ENCODE peak calls at places on chromosomes 5 and 9, in ten cellular contexts. M, A, G, P, D, S, L, B, U and R are unnamed samples.

GRCh38 chr5:73490088-73490487 is 8.2 kb upstream of the BTF3 start:
- DNase-seq in M (no peak), A (no peak), G (no peak), P (no peak), D (no peak), S (no peak), L (no peak), B (no peak), U (no peak), R (no peak)

GRCh38 chr9:14097215-14097614 is 216.7 kb downstream of the NFIB start:
- DNase-seq in M (no peak), A (peak), G (no peak), P (no peak), D (no peak), S (no peak), L (no peak), B (no peak), U (no peak), R (no peak)

GRCh38 chr5:82339744-82340143 is 61.6 kb upstream of the RPS23 start:
- DNase-seq in M (no peak), A (no peak), G (no peak), P (no peak), D (no peak), S (no peak), L (no peak), B (no peak), U (no peak), R (no peak)

GRCh38 chr5:39076101-39076756 is 2.0 kb upstream of the RICTOR start:
- DNase-seq in M (no peak), A (no peak), G (no peak), P (no peak), D (no peak), S (no peak), L (no peak), B (no peak), U (no peak), R (no peak)

GRCh38 chr9:6354072-6354686 is 26.0 kb downstream of the TPD52L3 start:
- DNase-seq in M (peak), A (peak), G (peak), P (peak), D (no peak), S (no peak), L (peak), B (no peak), U (no peak), R (peak)

GRCh38 chr9:32742296-32742695 is 41.0 kb upstream of the TMEM215 start:
- DNase-seq in M (no peak), A (peak), G (no peak), P (no peak), D (no peak), S (no peak), L (peak), B (no peak), U (no peak), R (peak)

GRCh38 chr9:96417610-96418073 is 528 bp downstream of the ZNF367 start:
- DNase-seq in M (peak), A (no peak), G (no peak), P (no peak), D (peak), S (no peak), L (no peak), B (peak), U (no peak), R (no peak)

GRCh38 chr5:60271517-60271916 is 378.0 kb upstream of the PDE4D start:
- DNase-seq in M (no peak), A (no peak), G (no peak), P (no peak), D (no peak), S (no peak), L (no peak), B (no peak), U (no peak), R (no peak)

GRCh38 chr5:41418220-41419031 is 92.0 kb downstream of the PLCXD3 start:
- DNase-seq in M (no peak), A (peak), G (peak), P (no peak), D (no peak), S (no peak), L (peak), B (peak), U (no peak), R (peak)

GRCh38 chr9:137482094-137482781 is 23.1 kb upstream of the NSMF start:
- DNase-seq in M (no peak), A (peak), G (no peak), P (no peak), D (peak), S (no peak), L (peak), B (peak), U (peak), R (peak)

GRCh38 chr5:148372883-148373282 is 10.9 kb upstream of the FBXO38 start:
- DNase-seq in M (no peak), A (no peak), G (no peak), P (no peak), D (no peak), S (no peak), L (peak), B (no peak), U (no peak), R (no peak)

GRCh38 chr5:41793156-41793770 is 77.0 kb downstream of the OXCT1 start:
- DNase-seq in M (no peak), A (peak), G (no peak), P (no peak), D (no peak), S (no peak), L (peak), B (no peak), U (no peak), R (no peak)

GRCh38 chr5:77311217-77311571 is 100.7 kb downstream of the PDE8B start:
- DNase-seq in M (no peak), A (peak), G (no peak), P (no peak), D (no peak), S (no peak), L (no peak), B (no peak), U (no peak), R (no peak)

GRCh38 chr9:78562021-78562420 is 265.1 kb downstream of the PSAT1 start:
- DNase-seq in M (no peak), A (peak), G (no peak), P (no peak), D (no peak), S (no peak), L (no peak), B (no peak), U (no peak), R (no peak)

GRCh38 chr9:137646341-137646740 is 27.5 kb downstream of the EHMT1 start:
- DNase-seq in M (no peak), A (no peak), G (no peak), P (no peak), D (no peak), S (no peak), L (no peak), B (no peak), U (no peak), R (no peak)

GRCh38 chr9:135641745-135642144 is 2.4 kb upstream of the GLT6D1 start:
- DNase-seq in M (no peak), A (peak), G (no peak), P (no peak), D (no peak), S (no peak), L (no peak), B (no peak), U (no peak), R (no peak)

GRCh38 chr5:175015028-175015427 is 290.6 kb downstream of the MSX2 start:
- DNase-seq in M (no peak), A (no peak), G (no peak), P (no peak), D (no peak), S (no peak), L (no peak), B (no peak), U (no peak), R (no peak)

GRCh38 chr5:174583071-174583470 is 141.3 kb upstream of the MSX2 start:
- DNase-seq in M (no peak), A (no peak), G (no peak), P (no peak), D (no peak), S (no peak), L (no peak), B (no peak), U (no peak), R (no peak)

GRCh38 chr5:115641948-115642347 is 16.1 kb upstream of the TMED7 start:
- DNase-seq in M (no peak), A (peak), G (no peak), P (no peak), D (no peak), S (no peak), L (no peak), B (no peak), U (no peak), R (no peak)

GRCh38 chr5:56481147-56481997 is 248.2 kb upstream of the ANKRD55 start:
- DNase-seq in M (peak), A (peak), G (peak), P (peak), D (peak), S (peak), L (peak), B (peak), U (peak), R (peak)

GRCh38 chr9:96420468-96421219 is 2.5 kb upstream of the ZNF367 start:
- DNase-seq in M (peak), A (peak), G (peak), P (no peak), D (no peak), S (no peak), L (peak), B (no peak), U (no peak), R (peak)

GRCh38 chr5:30040483-30041116 is 1152.9 kb upstream of the CDH6 start:
- DNase-seq in M (no peak), A (peak), G (peak), P (no peak), D (no peak), S (no peak), L (peak), B (no peak), U (no peak), R (peak)

GRCh38 chr9:94269264-94269663 is 10.2 kb downstream of the ZNF169 start:
- DNase-seq in M (no peak), A (no peak), G (no peak), P (no peak), D (peak), S (no peak), L (no peak), B (no peak), U (no peak), R (no peak)

GRCh38 chr5:113510836-113511451 is 2.5 kb upstream of the YTHDC2 start:
- DNase-seq in M (no peak), A (peak), G (no peak), P (no peak), D (no peak), S (no peak), L (peak), B (no peak), U (no peak), R (peak)
- TF ChIP-seq CTCF in M (peak), A (peak), G (peak), P (peak), D (peak), S (peak), L (peak), B (peak), U (peak), R (peak)

DNA sequence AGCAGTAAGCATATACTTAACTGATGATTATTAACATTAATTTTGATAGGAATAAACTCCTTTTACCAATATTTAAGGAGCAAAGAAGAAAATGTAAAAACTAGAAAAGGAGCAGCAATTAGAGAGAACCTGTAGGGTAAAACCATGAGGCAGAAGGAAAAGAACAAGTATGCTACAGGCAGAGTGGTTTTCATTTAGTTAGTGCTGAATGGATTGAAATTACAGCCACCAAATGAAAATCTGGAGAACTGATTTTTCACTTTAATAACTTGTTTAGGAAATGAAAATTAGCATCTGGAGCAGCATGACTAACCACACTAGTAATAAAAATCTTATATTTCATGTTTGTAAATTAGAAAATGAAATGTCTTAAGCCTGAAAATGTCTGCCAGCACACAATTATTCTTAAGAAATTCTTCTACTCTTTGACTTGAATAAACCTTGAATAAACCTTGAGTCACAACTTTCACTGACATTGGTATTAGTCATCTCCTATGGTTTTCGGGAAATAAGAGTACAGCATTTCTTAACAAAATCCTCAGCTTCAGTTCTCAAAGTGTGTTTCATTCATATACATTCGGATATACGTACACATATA is 1504.9 kb upstream of the C9orf72 start:
- DNase-seq in M (no peak), A (no peak), G (no peak), P (no peak), D (no peak), S (no peak), L (peak), B (no peak), U (no peak), R (peak)
- H3K27ac ChIP-seq in M (no peak), A (no peak), G (no peak), P (no peak), D (no peak), S (no peak), L (peak), B (no peak), U (no peak), R (no peak)

GRCh38 chr5:6434737-6435136 is 13.9 kb upstream of the UBE2QL1 start:
- DNase-seq in M (no peak), A (no peak), G (no peak), P (no peak), D (no peak), S (no peak), L (no peak), B (no peak), U (no peak), R (no peak)

GRCh38 chr5:6431214-6432195 is 17.2 kb upstream of the UBE2QL1 start:
- DNase-seq in M (no peak), A (no peak), G (no peak), P (no peak), D (no peak), S (no peak), L (no peak), B (no peak), U (no peak), R (no peak)

GRCh38 chr5:6436715-6437340 is 11.8 kb upstream of the UBE2QL1 start:
- DNase-seq in M (no peak), A (no peak), G (no peak), P (no peak), D (no peak), S (no peak), L (peak), B (no peak), U (no peak), R (no peak)

GRCh38 chr5:6432206-6432605 is 16.5 kb upstream of the UBE2QL1 start:
- DNase-seq in M (no peak), A (no peak), G (no peak), P (no peak), D (no peak), S (no peak), L (no peak), B (no peak), U (no peak), R (no peak)

DNA sequence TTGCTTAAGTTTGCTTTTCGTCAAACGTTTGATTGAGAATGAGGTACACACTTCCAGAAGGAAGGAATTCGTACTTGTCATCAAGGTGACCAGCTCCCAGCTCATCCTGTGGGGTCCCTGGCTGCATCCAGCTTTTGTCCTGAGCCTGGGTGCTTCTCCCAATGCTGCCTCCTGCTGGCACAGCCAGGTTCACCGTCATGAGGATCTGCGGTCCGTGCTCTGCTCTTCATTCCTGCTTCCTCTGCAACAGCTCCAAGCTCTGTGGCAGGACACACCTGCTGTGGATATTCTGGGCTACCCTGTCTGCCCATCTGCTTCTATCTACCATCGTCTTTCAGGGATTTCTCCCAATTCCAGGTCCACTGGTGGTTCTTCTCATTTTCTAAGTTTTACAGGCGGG is 13.3 kb upstream of the UBE2QL1 start:
- DNase-seq in M (no peak), A (no peak), G (peak), P (no peak), D (no peak), S (no peak), L (peak), B (no peak), U (no peak), R (no peak)
- TF ChIP-seq CTCF in M (no peak), A (peak), G (peak), P (peak), D (peak), S (peak), L (peak), B (peak), U (no peak), R (no peak)

GRCh38 chr5:88142801-88143692 is 125.6 kb downstream of the TMEM161B start:
- DNase-seq in M (no peak), A (no peak), G (no peak), P (no peak), D (no peak), S (peak), L (no peak), B (no peak), U (no peak), R (no peak)
- H3K27ac ChIP-seq in M (no peak), A (no peak), G (no peak), P (no peak), D (no peak), S (no peak), L (no peak), B (no peak), U (no peak), R (no peak)

GRCh38 chr5:132469380-132470372 is 20.9 kb downstream of the IRF1 start:
- DNase-seq in M (no peak), A (peak), G (no peak), P (no peak), D (no peak), S (no peak), L (no peak), B (no peak), U (no peak), R (no peak)
- TF ChIP-seq CTCF in M (no peak), A (no peak), G (no peak), P (no peak), D (no peak), S (no peak), L (peak), B (no peak), U (no peak), R (no peak)

GRCh38 chr9:107751522-107752235 is 262.1 kb upstream of the KLF4 start:
- DNase-seq in M (no peak), A (peak), G (no peak), P (no peak), D (no peak), S (peak), L (peak), B (no peak), U (no peak), R (no peak)
- H3K27ac ChIP-seq in M (no peak), A (peak), G (no peak), P (peak), D (peak), S (peak), L (peak), B (peak), U (peak), R (peak)